ENCODE peak calls at places on chromosome 1, in eight cellular contexts. O is pancreas, I is cardiac muscle cell, T is ascending aorta, A is endodermal cell, C is psoas muscle, U is CD14-positive monocyte, E is endothelial cell. X is an unnamed sample.

GRCh38 chr1:94772230-94772641 is 47.9 kb upstream of the SLC44A3 start:
- DNase-seq in T (no peak), C (no peak), U (no peak), O (no peak), E (no peak), I (peak), A (no peak), X (peak)

GRCh38 chr1:60703155-60703554 is 379.2 kb upstream of the NFIA start:
- DNase-seq in O (no peak), A (no peak), C (no peak), I (no peak), T (no peak), U (no peak), E (no peak), X (no peak)

GRCh38 chr1:13801232-13801631 is 101.2 kb downstream of the PRDM2 start:
- DNase-seq in T (no peak), A (no peak), O (no peak), I (peak), U (no peak), E (no peak), C (no peak), X (no peak)

GRCh38 chr1:26297791-26298124 is 8.7 kb downstream of the UBXN11 start:
- DNase-seq in O (no peak), T (no peak), A (no peak), I (no peak), E (no peak), U (no peak), C (no peak), X (no peak)

GRCh38 chr1:110308247-110308646 is 30.9 kb upstream of the RBM15 start:
- DNase-seq in C (no peak), O (no peak), E (no peak), T (no peak), I (peak), A (no peak), U (no peak), X (no peak)

GRCh38 chr1:209767105-209767504 is 11.3 kb downstream of the TRAF3IP3 start:
- DNase-seq in T (no peak), O (no peak), U (no peak), I (no peak), E (no peak), C (no peak), A (no peak), X (no peak)

GRCh38 chr1:23013657-23014056 is 2.0 kb downstream of the TEX46 start:
- DNase-seq in I (no peak), E (no peak), U (no peak), T (no peak), C (no peak), O (no peak), A (peak), X (no peak)

GRCh38 chr1:206117151-206117948 is at the start of gene AVPR1B:
- DNase-seq in T (no peak), E (peak), I (peak), C (peak), U (no peak), A (peak), O (peak), X (peak)

GRCh38 chr1:178238722-178239510 is 145.0 kb downstream of the RASAL2 start:
- DNase-seq in T (no peak), E (no peak), I (peak), C (no peak), O (no peak), A (no peak), U (no peak), X (peak)

GRCh38 chr1:30783244-30783915 is 25.8 kb upstream of the LAPTM5 start:
- DNase-seq in I (no peak), C (peak), O (no peak), E (no peak), A (no peak), U (peak), T (no peak), X (no peak)

GRCh38 chr1:23278717-23279116 is 61.4 kb upstream of the HTR1D start:
- DNase-seq in U (no peak), C (no peak), E (no peak), T (no peak), O (no peak), A (no peak), I (no peak), X (no peak)

GRCh38 chr1:175857756-175858155 is 114.4 kb upstream of the TNR start:
- DNase-seq in U (no peak), T (no peak), A (no peak), O (no peak), I (no peak), E (no peak), C (no peak), X (no peak)

GRCh38 chr1:203667616-203668015 is 41.0 kb downstream of the ATP2B4 start:
- DNase-seq in O (no peak), I (no peak), C (no peak), A (no peak), U (no peak), T (no peak), E (no peak), X (no peak)

GRCh38 chr1:19920132-19920710 is 3.2 kb downstream of the PLA2G2E start:
- DNase-seq in T (no peak), C (no peak), O (no peak), I (no peak), A (no peak), E (no peak), U (no peak), X (no peak)

GRCh38 chr1:245345191-245345884 is 190.6 kb downstream of the KIF26B start:
- DNase-seq in C (no peak), A (peak), E (no peak), I (no peak), O (no peak), U (no peak), T (no peak), X (no peak)

GRCh38 chr1:26584022-26584485 is 54.5 kb downstream of the RPS6KA1 start:
- DNase-seq in O (no peak), T (no peak), I (no peak), E (no peak), A (peak), U (no peak), C (no peak), X (peak)

GRCh38 chr1:174769961-174770549 is 229.7 kb upstream of the CACYBP start:
- DNase-seq in C (no peak), U (no peak), A (no peak), T (no peak), E (no peak), I (peak), O (no peak), X (no peak)

GRCh38 chr1:224433041-224433670 is 1.4 kb downstream of the WDR26 start:
- DNase-seq in U (no peak), E (peak), T (no peak), C (no peak), O (peak), I (peak), A (peak), X (peak)

GRCh38 chr1:39158330-39159086 is 46.0 kb upstream of the MACF1 start:
- DNase-seq in I (peak), U (no peak), T (no peak), C (no peak), E (no peak), O (peak), A (peak), X (peak)

GRCh38 chr1:168783424-168783823 is 54.4 kb upstream of the DPT start:
- DNase-seq in O (no peak), A (no peak), U (no peak), I (no peak), T (no peak), C (no peak), E (no peak), X (no peak)

GRCh38 chr1:23210351-23210785 is 6.9 kb downstream of the HTR1D start:
- DNase-seq in I (no peak), O (no peak), U (no peak), A (peak), E (no peak), T (no peak), C (no peak), X (peak)

GRCh38 chr1:29953938-29954337 is 717.6 kb downstream of the PTPRU start:
- DNase-seq in T (no peak), U (no peak), O (no peak), E (no peak), A (peak), I (no peak), C (no peak), X (no peak)

GRCh38 chr1:227926216-227926791 is 21.4 kb downstream of the WNT9A start:
- DNase-seq in I (no peak), C (peak), A (no peak), U (no peak), T (no peak), E (no peak), O (no peak), X (no peak)

GRCh38 chr1:15310544-15310943 is 63.5 kb downstream of the FHAD1 start:
- DNase-seq in T (no peak), U (no peak), E (no peak), O (no peak), C (no peak), I (no peak), A (no peak), X (no peak)

GRCh38 chr1:102107441-102107840 is 110.7 kb upstream of the OLFM3 start:
- DNase-seq in A (no peak), O (no peak), E (no peak), I (no peak), U (no peak), C (no peak), T (no peak), X (no peak)

GRCh38 chr1:198497326-198498220 is 42.9 kb downstream of the ATP6V1G3 start:
- DNase-seq in E (no peak), C (no peak), O (no peak), I (peak), U (no peak), T (no peak), A (no peak), X (no peak)

GRCh38 chr1:44500181-44501021 is 95.3 kb downstream of the RNF220 start:
- DNase-seq in T (no peak), E (peak), I (peak), O (no peak), C (no peak), A (peak), U (no peak), X (peak)
- TF ChIP-seq CTCF in T (no peak), E (no peak), I (peak), O (no peak), C (peak), A (peak), U (no peak), X (no peak)

DNA sequence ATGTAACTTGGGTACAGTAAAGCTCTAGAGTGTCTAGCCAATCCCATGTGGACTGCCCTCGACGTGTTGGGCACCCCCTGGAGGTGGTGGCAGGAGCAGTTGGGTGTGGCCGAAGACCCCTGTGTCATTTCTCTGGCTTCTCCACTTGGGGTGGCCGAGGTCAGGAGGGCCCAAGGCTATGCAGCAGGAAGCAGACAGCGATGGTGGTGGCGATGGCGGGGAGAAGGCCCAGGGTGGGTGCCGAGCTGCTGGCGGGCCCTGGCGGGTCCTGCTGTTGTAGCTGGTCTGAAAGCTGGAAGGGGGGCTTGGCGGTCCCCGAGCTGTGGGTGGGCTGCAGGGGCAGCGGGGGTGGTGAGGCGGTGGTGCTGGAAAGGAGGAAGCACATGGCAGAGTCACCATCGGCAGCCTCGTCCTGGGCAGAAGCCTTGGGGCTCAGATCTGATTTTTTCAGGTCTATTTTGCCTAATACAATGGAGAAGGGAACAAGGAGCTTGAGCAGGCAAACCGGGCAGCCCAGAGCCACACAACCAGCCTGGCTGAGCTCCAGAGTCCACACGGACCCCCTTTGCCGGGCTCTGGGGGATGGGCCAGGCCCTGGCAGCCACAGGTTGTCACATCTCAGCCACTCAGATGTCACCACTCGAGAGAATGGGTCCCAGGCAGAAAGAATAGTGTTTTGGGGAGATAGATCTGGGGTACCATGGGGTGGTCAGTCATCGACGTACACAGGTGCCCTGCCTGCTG is 231.3 kb downstream of the TRABD2B start:
- DNase-seq in A (no peak), O (no peak), I (no peak), E (no peak), C (no peak), U (no peak), T (no peak), X (no peak)
- TF ChIP-seq CTCF in A (peak), O (no peak), I (no peak), E (no peak), C (no peak), U (no peak), T (no peak), X (no peak)

GRCh38 chr1:9530320-9530719 is 8.9 kb upstream of the SLC25A33 start:
- DNase-seq in C (no peak), T (no peak), I (no peak), E (no peak), U (no peak), O (no peak), A (no peak), X (no peak)

GRCh38 chr1:9534953-9535352 is 4.3 kb upstream of the SLC25A33 start:
- DNase-seq in T (no peak), A (no peak), O (no peak), E (no peak), U (no peak), I (no peak), C (no peak), X (no peak)

GRCh38 chr1:9529190-9529589 is 10.1 kb upstream of the SLC25A33 start:
- DNase-seq in E (no peak), C (no peak), O (no peak), U (no peak), T (no peak), A (no peak), I (peak), X (no peak)
- TF ChIP-seq CTCF in E (no peak), C (no peak), O (no peak), U (no peak), T (no peak), A (no peak), I (no peak), X (no peak)

DNA sequence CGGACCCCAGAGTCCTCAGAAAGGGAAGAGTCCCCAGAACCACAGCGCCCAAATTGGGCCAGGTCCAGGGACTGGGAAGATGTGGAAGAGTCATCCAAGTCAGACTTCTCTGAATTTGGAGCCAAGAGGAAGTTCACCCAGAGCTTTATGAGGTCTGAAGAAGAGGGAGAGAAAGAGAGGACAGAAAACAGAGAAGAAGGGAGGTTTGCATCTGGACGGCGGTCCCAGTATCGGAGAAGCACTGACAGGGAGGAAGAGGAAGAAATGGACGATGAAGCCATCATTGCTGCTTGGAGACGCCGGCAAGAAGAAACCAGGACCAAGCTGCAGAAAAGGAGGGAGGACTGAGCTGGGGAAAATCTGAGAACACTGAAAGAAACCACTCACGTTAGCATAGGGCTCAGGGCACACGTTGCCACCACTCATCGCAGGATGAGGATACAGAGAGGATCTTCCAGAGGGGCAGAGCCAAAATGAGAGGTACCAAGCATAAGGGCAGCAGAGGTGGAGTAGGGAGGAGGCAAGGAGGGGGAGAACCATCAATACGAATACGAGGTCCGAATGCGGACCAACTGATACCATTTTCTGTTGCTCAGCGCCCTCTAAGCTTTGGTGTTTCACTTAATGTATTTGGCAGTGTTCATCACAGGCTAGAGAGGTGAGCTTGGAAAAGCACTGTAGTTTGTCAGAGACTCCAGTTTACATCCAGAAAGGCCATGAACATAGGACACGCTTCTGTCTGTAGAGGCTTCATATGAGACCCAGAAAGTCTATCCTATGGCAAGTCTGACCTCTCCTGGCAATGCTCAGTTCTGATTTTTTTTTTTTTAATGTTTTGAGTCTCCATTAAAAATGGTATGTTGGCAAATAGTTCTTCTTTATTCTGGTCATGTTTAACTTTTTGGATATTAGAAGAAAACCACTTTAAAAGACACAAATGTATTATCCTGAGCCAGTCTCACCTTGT is 34.7 kb downstream of the STYXL2 start:
- DNase-seq in O (no peak), U (no peak), A (no peak), C (no peak), I (no peak), E (no peak), T (no peak), X (no peak)
- TF ChIP-seq CTCF in O (no peak), U (no peak), A (peak), C (no peak), I (no peak), E (no peak), T (no peak), X (no peak)

GRCh38 chr1:164524810-164525209 is 34.2 kb upstream of the PBX1 start:
- DNase-seq in A (no peak), T (no peak), O (no peak), U (no peak), E (no peak), C (no peak), I (peak), X (no peak)

GRCh38 chr1:164515932-164516331 is 43.1 kb upstream of the PBX1 start:
- DNase-seq in I (peak), O (no peak), E (no peak), C (no peak), T (no peak), A (no peak), U (no peak), X (no peak)

GRCh38 chr1:164515221-164515620 is 43.8 kb upstream of the PBX1 start:
- DNase-seq in T (no peak), U (no peak), C (peak), E (no peak), I (no peak), A (no peak), O (no peak), X (no peak)

GRCh38 chr1:164518692-164519332 is 40.2 kb upstream of the PBX1 start:
- DNase-seq in U (no peak), I (no peak), C (no peak), E (no peak), A (no peak), T (no peak), O (no peak), X (no peak)

DNA sequence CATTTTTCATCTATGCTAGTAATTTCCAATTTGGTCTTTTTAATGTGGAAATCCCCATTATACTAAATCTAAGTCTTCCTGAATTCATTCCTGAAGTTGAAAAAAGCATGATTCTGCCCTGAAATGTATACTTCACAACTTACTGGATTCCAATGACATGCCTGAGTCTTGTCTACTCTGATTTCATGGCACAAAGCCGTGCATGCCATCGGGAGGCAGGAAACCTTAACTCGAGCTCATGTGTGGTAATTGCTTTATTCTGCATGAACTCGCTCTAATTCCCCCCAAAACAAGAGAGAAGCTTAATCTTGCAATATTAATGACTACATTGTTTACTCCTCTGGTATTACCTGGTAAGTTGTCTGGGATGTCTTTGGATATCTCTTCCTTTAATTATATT is 39.6 kb upstream of the PBX1 start:
- DNase-seq in T (no peak), O (no peak), I (no peak), E (no peak), U (no peak), A (no peak), C (no peak), X (no peak)
- TF ChIP-seq CTCF in T (no peak), O (no peak), I (no peak), E (no peak), U (no peak), A (no peak), C (no peak), X (no peak)

DNA sequence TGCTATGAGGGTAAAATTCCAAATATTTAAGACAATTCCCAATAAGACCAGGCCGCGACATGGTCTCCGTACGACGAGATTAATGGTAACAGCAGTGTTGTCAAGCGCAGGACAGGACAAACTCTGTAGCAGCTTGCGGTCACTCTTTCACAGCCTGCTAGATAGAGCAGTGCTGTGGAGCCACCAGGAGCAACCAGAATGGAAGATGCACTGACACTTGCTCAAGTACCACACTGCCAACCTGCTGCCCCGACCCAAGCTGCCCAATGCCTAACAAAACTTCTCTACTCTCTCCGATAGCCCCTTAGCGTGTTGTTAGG is 636 bp downstream of the WARS2 start:
- DNase-seq in I (no peak), E (no peak), O (peak), T (no peak), C (no peak), U (no peak), A (no peak), X (no peak)
- TF ChIP-seq CTCF in I (no peak), E (no peak), O (no peak), T (no peak), C (no peak), U (no peak), A (no peak), X (no peak)

DNA sequence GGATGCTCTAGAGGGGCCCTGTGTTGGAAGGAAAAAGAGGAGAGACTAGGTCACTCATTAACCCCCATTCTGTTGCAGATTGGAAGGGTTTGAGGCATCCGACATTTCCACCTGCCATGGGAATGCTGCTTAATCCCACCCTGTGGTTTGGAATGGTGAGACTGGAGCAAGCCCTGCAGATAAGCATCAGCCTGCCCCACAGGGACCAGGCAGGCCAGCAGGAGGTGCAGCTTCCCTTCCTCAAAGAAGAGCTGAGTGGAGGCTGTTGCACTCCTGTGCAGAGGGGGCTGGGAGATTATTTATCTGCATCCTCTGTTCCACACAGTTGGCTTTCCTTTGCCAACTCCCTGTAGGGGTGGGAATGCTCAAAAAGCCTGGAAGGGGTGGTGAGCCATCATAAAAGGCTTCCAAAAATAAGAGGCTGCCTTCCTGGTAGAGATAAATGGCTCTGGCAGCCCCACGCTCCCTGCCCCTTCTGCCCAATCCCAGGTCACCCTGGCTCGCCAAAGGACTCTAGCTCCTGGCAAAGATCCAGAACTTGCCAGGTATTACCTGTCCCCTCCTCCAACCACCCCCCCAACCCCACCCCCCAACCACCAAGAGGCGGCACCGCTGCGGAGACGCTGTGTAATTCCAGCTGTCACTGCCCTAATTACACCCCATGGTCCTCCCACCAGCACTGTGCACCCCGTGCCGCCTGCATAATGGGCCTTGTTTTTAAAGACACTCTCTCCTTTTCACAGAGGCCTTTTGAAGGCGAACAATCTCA is 83.0 kb upstream of the ZC3H12A start:
- DNase-seq in A (peak), C (no peak), E (no peak), O (no peak), U (no peak), T (no peak), I (peak), X (peak)
- TF ChIP-seq CTCF in A (peak), C (no peak), E (no peak), O (no peak), U (no peak), T (no peak), I (no peak), X (no peak)